ENCODE peak calls at places on chromosome X, in ten cellular contexts. N is uterus, Y is ascending aorta, W is OCI-LY7, C is tibial artery, G is MM.1S, X is left lung, Q is lung, B is body of pancreas, A is right lobe of liver. I is an unnamed sample.

GRCh38 chrX:15471016-15471415 is 22.1 kb downstream of the PIR start:
- DNase-seq in X (no peak), C (peak; percentile 66), B (peak; percentile 64), N (peak; percentile 45), W (peak; percentile 50), Y (peak; percentile 82), A (no peak), G (peak; percentile 54), Q (peak; percentile 71), I (peak; percentile 7)

GRCh38 chrX:79366556-79366887 is 612 bp downstream of the ITM2A start:
- DNase-seq in C (no peak), Y (no peak), N (peak; percentile 12), B (no peak), A (no peak), G (no peak), Q (no peak), W (no peak), X (no peak), I (no peak)

GRCh38 chrX:19133784-19134183 is 11.5 kb upstream of the ADGRG2 start:
- DNase-seq in G (no peak), Q (no peak), C (no peak), N (no peak), B (no peak), W (no peak), A (no peak), Y (no peak), X (no peak), I (no peak)

GRCh38 chrX:137926090-137926489 is 360.2 kb downstream of the ZIC3 start:
- DNase-seq in C (no peak), A (no peak), W (peak; percentile 5), B (no peak), Y (no peak), G (peak; percentile 40), X (no peak), N (no peak), Q (no peak), I (no peak)

GRCh38 chrX:134368140-134368539 is 91.8 kb upstream of the HPRT1 start:
- DNase-seq in A (no peak), X (no peak), Y (no peak), N (no peak), Q (no peak), G (no peak), B (no peak), W (no peak), C (no peak), I (no peak)

GRCh38 chrX:131895002-131895401 is 128.1 kb upstream of the STK26 start:
- DNase-seq in N (no peak), X (no peak), C (no peak), W (no peak), Q (no peak), Y (no peak), A (no peak), B (no peak), G (no peak), I (no peak)

GRCh38 chrX:10612215-10612614 is 8.2 kb downstream of the MID1 start:
- DNase-seq in X (no peak), Q (no peak), B (no peak), W (no peak), N (no peak), C (no peak), G (no peak), A (no peak), Y (no peak), I (no peak)

GRCh38 chrX:71301195-71301924 is at the start of gene ITGB1BP2:
- DNase-seq in C (peak; percentile 67), Q (no peak), W (no peak), G (no peak), A (no peak), X (no peak), B (no peak), Y (peak; percentile 66), N (peak; percentile 23), I (no peak)

GRCh38 chrX:65772842-65773241 is 105.4 kb downstream of the MSN start:
- DNase-seq in Y (no peak), A (no peak), B (no peak), G (no peak), N (no peak), W (no peak), C (no peak), X (no peak), Q (no peak), I (no peak)

GRCh38 chrX:21487832-21488231 is 113.6 kb downstream of the CNKSR2 start:
- DNase-seq in Y (no peak), A (no peak), N (no peak), X (no peak), Q (no peak), G (no peak), B (no peak), C (no peak), W (no peak), I (no peak)

GRCh38 chrX:41981481-41982013 is 58.2 kb upstream of the CASK start:
- DNase-seq in X (no peak), N (no peak), G (no peak), C (no peak), Y (no peak), A (no peak), Q (no peak), W (no peak), B (no peak), I (no peak)

GRCh38 chrX:46630141-46630540 is 56.6 kb downstream of the CHST7 start:
- DNase-seq in W (no peak), A (no peak), C (no peak), X (no peak), Q (no peak), B (no peak), N (no peak), G (no peak), Y (no peak), I (no peak)

GRCh38 chrX:42290608-42291007 is 367.3 kb upstream of the CASK start:
- DNase-seq in W (peak; percentile 11), A (no peak), N (no peak), C (no peak), Q (no peak), B (peak; percentile 2), X (no peak), G (no peak), Y (no peak), I (no peak)

GRCh38 chrX:39388730-39389129 is 587.5 kb downstream of the MID1IP1 start:
- DNase-seq in N (no peak), B (no peak), X (no peak), Q (no peak), C (no peak), Y (no peak), A (no peak), W (no peak), G (no peak), I (no peak)

GRCh38 chrX:127037179-127037578 is 217.7 kb downstream of the PRR32 start:
- DNase-seq in Q (no peak), B (no peak), N (no peak), W (no peak), C (no peak), Y (no peak), G (no peak), X (no peak), A (no peak), I (no peak)

GRCh38 chrX:17559728-17560379 is 177.4 kb upstream of the SCML1 start:
- DNase-seq in Y (no peak), X (no peak), Q (no peak), C (peak; percentile 66), A (no peak), G (no peak), N (no peak), W (no peak), B (peak; percentile 33), I (no peak)
- H3K27ac ChIP-seq in Y (peak overlapping the region; percentile 14), X (peak overlapping the region; percentile 13), Q (no peak overlapping the region), C (peak overlapping the region; percentile 41), A (no peak overlapping the region), G (no peak overlapping the region), N (no peak overlapping the region), W (no peak overlapping the region), B (no peak overlapping the region), I (no peak overlapping the region)

GRCh38 chrX:13473666-13474516 is 95.5 kb upstream of the EGFL6 start:
- DNase-seq in Y (no peak), G (peak; percentile 56), Q (no peak), B (no peak), C (no peak), N (no peak), A (no peak), W (peak; percentile 22), X (no peak), I (peak; percentile 16)
- H3K4me1 ChIP-seq in Y (no peaks in the 10 kb centered on the region), G (peaks cover 10% of the 10 kb centered on the region), Q (peaks cover 3% of the 10 kb centered on the region), B (no peaks in the 10 kb centered on the region), C (no peaks in the 10 kb centered on the region), N (no peaks in the 10 kb centered on the region), A (no peaks in the 10 kb centered on the region), W (peaks cover 15% of the 10 kb centered on the region), X (no peaks in the 10 kb centered on the region), I (peaks cover 7% of the 10 kb centered on the region)

GRCh38 chrX:67780694-67781109 is 236.9 kb downstream of the AR start:
- DNase-seq in W (no peak), G (peak; percentile 78), A (peak; percentile 62), N (peak; percentile 75), C (peak; percentile 88), Q (peak; percentile 85), Y (peak; percentile 88), X (peak; percentile 29), B (peak; percentile 63), I (no peak)

GRCh38 chrX:67781132-67781531 is 237.3 kb downstream of the AR start:
- DNase-seq in N (peak; percentile 20), Q (no peak), B (peak; percentile 1), A (no peak), C (peak; percentile 54), W (no peak), X (no peak), Y (peak; percentile 62), G (no peak), I (no peak)

GRCh38 chrX:67789536-67789935 is 245.7 kb downstream of the AR start:
- DNase-seq in Y (no peak), G (no peak), W (no peak), C (no peak), N (no peak), Q (no peak), B (no peak), X (no peak), A (no peak), I (no peak)

GRCh38 chrX:67787196-67787595 is 243.4 kb downstream of the AR start:
- DNase-seq in X (no peak), W (no peak), B (no peak), N (no peak), Q (no peak), G (no peak), Y (no peak), A (no peak), C (no peak), I (no peak)

GRCh38 chrX:67784712-67785111 is 240.9 kb downstream of the AR start:
- DNase-seq in N (no peak), A (no peak), B (no peak), Y (no peak), G (no peak), X (no peak), C (no peak), W (no peak), Q (no peak), I (no peak)
- H3K9me3 ChIP-seq in N (no peaks in the 10 kb centered on the region), A (no peaks in the 10 kb centered on the region), B (no peaks in the 10 kb centered on the region), Y (no peaks in the 10 kb centered on the region), G (no peaks in the 10 kb centered on the region), X (no peaks in the 10 kb centered on the region), C (no peaks in the 10 kb centered on the region), W (no peaks in the 10 kb centered on the region), Q (no peaks in the 10 kb centered on the region), I (no peaks in the 10 kb centered on the region)

DNA sequence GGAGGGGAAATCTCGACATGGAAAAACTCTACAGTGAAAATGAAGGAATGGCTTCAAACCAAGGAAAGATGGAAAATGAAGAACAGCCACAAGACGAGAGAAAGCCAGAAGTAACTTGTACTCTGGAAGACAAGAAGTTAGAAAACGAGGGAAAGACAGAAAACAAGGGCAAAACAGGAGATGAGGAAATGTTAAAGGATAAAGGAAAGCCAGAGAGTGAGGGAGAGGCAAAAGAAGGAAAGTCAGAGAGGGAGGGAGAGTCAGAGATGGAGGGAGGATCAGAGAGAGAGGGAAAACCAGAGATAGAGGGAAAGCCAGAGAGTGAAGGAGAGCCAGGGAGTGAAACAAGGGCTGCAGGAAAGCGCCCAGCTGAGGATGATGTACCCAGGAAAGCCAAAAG is 1.3 kb downstream of the TCEAL4 start:
- DNase-seq in W (no peak), Q (no peak), G (no peak), A (no peak), B (no peak), X (no peak), Y (no peak), N (no peak), C (no peak), I (no peak)
- H3K27ac ChIP-seq in W (no peak overlapping the region), Q (no peak overlapping the region), G (no peak overlapping the region), A (no peak overlapping the region), B (peak overlapping the region; percentile 77), X (no peak overlapping the region), Y (peak overlapping the region; percentile 86), N (peak overlapping the region; percentile 98), C (peak overlapping the region; percentile 90), I (no peak overlapping the region)